ENCODE peak calls at places on chromosomes 1 and 21, in four cellular contexts. V, G, R and L are unnamed samples.

GRCh38 chr1:33341190-33341589 is 20.3 kb upstream of the A3GALT2 start:
- DNase-seq in G (no peak), V (no peak), R (no peak), L (no peak)

GRCh38 chr1:24503003-24503751 is 541 bp downstream of the RCAN3 start:
- DNase-seq in G (peak), V (no peak), R (peak), L (no peak)

GRCh38 chr1:54557956-54558355 is 9.9 kb downstream of the ACOT11 start:
- DNase-seq in R (no peak), V (no peak), G (no peak), L (no peak)

GRCh38 chr1:24551290-24551859 is 4.5 kb upstream of the NCMAP start:
- DNase-seq in R (peak), V (no peak), G (no peak), L (no peak)

GRCh38 chr1:203406446-203407045 is 55.6 kb upstream of the FMOD start:
- DNase-seq in V (peak), R (no peak), G (no peak), L (peak)

GRCh38 chr21:33278736-33279135 is 12.6 kb downstream of the IL10RB start:
- DNase-seq in G (no peak), V (no peak), R (no peak), L (no peak)

GRCh38 chr1:156102634-156103511 is 11.6 kb upstream of the LMNA start:
- DNase-seq in G (no peak), V (no peak), R (no peak), L (no peak)

GRCh38 chr1:40936878-40937484 is 42.5 kb upstream of the CTPS1 start:
- DNase-seq in G (no peak), V (no peak), R (no peak), L (no peak)

GRCh38 chr1:153035211-153035610 is 4.2 kb downstream of the SPRR1B start:
- DNase-seq in R (no peak), G (no peak), V (no peak), L (no peak)

GRCh38 chr1:227742738-227743715 is 7.8 kb downstream of the SNAP47 start:
- DNase-seq in R (no peak), G (no peak), V (no peak), L (peak)

GRCh38 chr1:23743287-23744052 is at the start of gene ELOA:
- DNase-seq in R (peak), G (peak), V (peak), L (peak)

GRCh38 chr1:59232209-59232608 is 64.7 kb upstream of the FGGY start:
- DNase-seq in R (peak), G (peak), V (peak), L (no peak)

GRCh38 chr21:26377111-26377694 is 195.9 kb downstream of the CYYR1 start:
- DNase-seq in G (no peak), R (no peak), V (no peak), L (no peak)

DNA sequence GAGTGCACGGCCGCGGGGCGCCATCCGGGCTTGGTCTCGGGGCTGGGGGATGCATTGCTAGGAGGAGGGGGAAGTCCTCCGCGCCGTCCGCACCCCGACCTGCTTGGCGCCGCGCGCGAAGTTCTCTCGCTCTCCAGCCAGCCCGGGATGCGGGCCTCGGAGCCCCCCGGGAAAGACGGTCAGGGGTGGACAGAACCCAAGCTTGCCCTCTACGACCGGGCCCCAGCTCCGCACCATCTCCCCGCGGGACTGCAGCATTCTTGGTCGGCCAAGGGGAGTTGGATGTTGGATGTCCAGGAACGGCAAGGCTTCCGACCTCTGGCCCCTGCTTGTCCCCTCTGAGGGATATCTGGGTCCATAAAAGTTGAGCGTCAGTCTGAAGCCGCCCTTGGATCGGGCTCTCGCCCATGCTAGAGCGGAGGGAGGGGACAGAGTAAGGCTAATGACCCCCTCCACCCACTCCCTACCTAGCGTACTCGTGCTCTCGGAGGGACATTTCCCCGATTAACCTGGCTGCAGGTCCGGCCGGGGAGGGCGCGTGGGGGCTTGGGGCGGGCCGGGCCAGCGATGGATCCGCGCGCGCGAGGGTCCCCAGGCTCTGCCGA is 522 bp downstream of the DISP3 start:
- DNase-seq in V (no peak), R (no peak), G (no peak), L (no peak)
- TF ChIP-seq POLR2A in V (no peak), R (no peak), G (no peak), L (no peak)

DNA sequence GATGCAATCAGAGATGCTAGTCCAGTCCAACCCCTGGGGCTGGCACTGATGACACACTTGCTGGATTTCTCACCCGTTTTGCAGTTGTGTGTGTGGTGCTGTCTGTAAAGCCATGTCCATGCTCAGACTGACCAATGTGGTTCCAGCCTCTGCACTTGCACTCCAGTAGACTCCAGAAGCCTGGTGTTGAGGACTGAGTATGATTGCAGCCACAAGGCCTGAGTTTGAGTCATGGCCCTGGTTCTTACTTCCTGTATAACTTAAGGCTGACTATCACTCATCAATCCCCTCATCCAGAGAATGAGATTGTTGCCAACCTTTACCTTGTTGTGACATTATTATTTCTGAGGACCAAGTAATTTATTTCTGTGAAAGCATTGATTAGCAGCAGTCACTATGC is 34.8 kb upstream of the IKBKE start:
- DNase-seq in G (no peak), V (no peak), R (no peak), L (no peak)
- H3K4me3 ChIP-seq in G (no peak), V (no peak), R (no peak), L (no peak)

DNA sequence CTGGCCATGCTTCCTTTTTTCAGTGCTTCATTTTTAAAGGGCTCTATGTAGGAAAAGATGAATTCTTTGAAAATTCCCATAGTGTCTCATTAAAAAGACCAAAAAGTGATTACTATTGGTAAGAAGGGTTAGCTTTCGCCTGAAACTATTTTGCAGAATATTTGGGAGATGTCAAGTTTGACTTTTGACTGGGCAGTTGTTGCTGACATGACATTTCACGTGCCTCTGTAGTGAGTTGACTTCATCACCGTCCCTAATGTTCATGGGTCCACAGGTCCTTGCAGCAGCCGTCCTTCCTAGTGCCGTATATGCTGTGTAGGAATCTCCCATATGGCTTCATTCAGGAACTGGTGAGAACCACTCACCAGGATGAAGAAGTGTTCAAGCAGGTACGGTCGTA is 88.7 kb upstream of the KIF1B start:
- DNase-seq in V (no peak), G (no peak), R (no peak), L (no peak)
- H3K27ac ChIP-seq in V (no peak), G (peak), R (peak), L (no peak)

GRCh38 chr1:242240691-242241090 is 241.8 kb upstream of the MAP1LC3C start:
- DNase-seq in V (no peak), G (no peak), R (no peak), L (no peak)

GRCh38 chr1:242245255-242245654 is 246.4 kb upstream of the MAP1LC3C start:
- DNase-seq in V (no peak), G (no peak), R (no peak), L (no peak)

GRCh38 chr1:242240061-242240460 is 241.2 kb upstream of the MAP1LC3C start:
- DNase-seq in G (no peak), R (no peak), V (no peak), L (no peak)

GRCh38 chr1:242242983-242243382 is 244.1 kb upstream of the MAP1LC3C start:
- DNase-seq in V (no peak), G (peak), R (no peak), L (no peak)

DNA sequence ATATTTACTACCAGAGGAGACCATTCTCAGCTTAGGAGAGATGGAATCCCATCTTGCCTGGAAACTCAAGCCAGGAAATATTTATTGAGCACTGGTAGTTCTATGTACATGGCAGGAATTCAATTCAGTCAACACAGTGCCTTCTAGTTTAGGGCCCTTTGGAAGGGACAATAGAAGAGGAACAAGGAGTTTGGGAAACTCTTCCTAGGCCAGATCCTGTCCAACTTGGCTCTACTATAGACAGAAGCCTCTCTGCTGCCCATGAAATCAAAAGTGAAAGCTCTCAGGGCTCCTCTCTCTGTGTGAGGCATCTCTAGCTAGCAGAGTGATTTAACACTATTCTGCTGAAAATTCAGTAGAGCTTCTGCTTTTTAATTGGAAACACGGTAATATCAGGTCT is 244.6 kb upstream of the MAP1LC3C start:
- DNase-seq in G (peak), V (no peak), R (no peak), L (no peak)
- TF ChIP-seq POLR2A in G (no peak), V (no peak), R (no peak), L (no peak)

GRCh38 chr1:111399792-111400610 is 27.5 kb downstream of the OVGP1 start:
- DNase-seq in G (peak), R (peak), V (peak), L (no peak)

GRCh38 chr1:111406325-111406768 is 21.2 kb downstream of the OVGP1 start:
- DNase-seq in V (peak), G (peak), R (peak), L (no peak)

GRCh38 chr1:111407297-111407696 is 20.2 kb downstream of the OVGP1 start:
- DNase-seq in R (no peak), G (no peak), V (no peak), L (no peak)

GRCh38 chr1:111402083-111402482 is 25.5 kb downstream of the OVGP1 start:
- DNase-seq in G (no peak), R (no peak), V (no peak), L (no peak)

GRCh38 chr1:111404588-111404987 is 22.9 kb downstream of the OVGP1 start:
- DNase-seq in V (no peak), R (no peak), G (no peak), L (no peak)
- H3K4me3 ChIP-seq in V (no peak), R (no peak), G (no peak), L (no peak)

GRCh38 chr1:160056648-160057169 is 13.3 kb downstream of the KCNJ10 start:
- DNase-seq in R (no peak), G (no peak), V (no peak), L (no peak)
- H3K27ac ChIP-seq in R (no peak), G (no peak), V (no peak), L (no peak)

GRCh38 chr1:230104395-230105244 is 37.6 kb downstream of the GALNT2 start:
- DNase-seq in R (peak), G (peak), V (peak), L (peak)
- TF ChIP-seq POLR2A in R (no peak), G (no peak), V (peak), L (no peak)

DNA sequence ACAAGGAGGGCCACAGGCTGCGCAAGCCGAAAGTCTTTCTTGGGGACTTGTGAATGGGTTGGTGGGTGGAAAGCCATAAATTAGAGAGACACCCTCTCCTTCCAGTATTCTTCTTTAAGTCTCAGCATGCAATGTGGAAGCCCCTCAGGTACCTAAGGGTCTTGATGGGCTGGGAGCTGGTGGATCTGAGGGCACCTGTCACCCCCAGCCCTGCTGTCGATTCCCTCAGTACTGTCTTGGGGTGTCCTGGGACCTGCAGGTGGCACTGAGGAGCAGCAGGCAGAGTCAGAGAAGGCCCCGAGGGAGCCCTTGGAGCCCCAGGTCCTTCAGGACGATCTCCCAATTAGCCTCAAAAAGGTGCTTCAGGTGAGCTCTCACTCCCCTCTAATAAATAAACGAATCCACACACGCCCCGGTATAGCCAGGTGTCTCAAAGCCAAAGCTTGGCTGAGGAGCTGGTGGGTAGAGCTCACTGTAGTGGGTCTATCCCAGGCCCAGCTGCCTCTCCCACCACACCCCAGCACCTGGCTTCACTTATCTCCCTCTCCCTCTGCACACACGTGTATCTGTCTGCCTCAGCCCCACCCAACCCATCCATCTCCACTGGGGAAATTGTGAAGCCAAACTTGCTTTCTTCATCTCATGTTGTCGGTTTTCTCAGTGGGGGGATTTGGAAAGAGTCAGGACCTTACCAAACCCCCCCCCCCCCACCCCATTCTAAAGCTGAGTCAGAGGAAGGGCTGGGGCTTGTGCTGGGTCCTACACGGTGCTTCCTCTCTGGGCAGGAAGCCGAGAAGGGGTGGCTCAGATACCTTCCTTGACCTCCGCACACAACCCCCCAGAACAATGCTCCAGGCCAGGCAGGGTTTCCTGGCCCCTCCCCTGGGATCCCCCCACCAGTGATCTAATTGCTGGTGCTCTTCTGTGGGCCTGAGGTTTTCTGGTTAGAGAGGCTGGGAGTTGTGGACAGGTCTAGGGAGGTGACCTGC is 1.6 kb downstream of the ADAM15 start:
- DNase-seq in G (peak), V (no peak), R (peak), L (no peak)
- H3K4me3 ChIP-seq in G (peak), V (no peak), R (peak), L (peak)